ENCODE peak calls at places on chromosomes 3 and 15, in nine cellular contexts. One of them, this sample, is unnamed. For H3K27me3, the result is how much of the 10 kb centered on the place peaks cover.

GRCh38 chr3:44478055-44478468 is 592 bp upstream of the ZNF445 start:
- DNase-seq in upper lobe of left lung: no peak
- DNase-seq in upper lobe of right lung: no peak
- DNase-seq in breast epithelium: no peak
- DNase-seq in fibroblast of lung: no peak
- DNase-seq in CD8-positive, alpha-beta memory T cell: no peak
- DNase-seq in lung: no peak
- DNase-seq in left ventricle myocardium inferior: no peak
- DNase-seq in AG04450: no peak
- DNase-seq in this sample: peak

GRCh38 chr3:179933079-179933478 is 103.7 kb downstream of the PEX5L start:
- DNase-seq in AG04450: no peak
- DNase-seq in lung: no peak
- DNase-seq in upper lobe of left lung: no peak
- DNase-seq in left ventricle myocardium inferior: no peak
- DNase-seq in CD8-positive, alpha-beta memory T cell: no peak
- DNase-seq in breast epithelium: no peak
- DNase-seq in fibroblast of lung: no peak
- DNase-seq in upper lobe of right lung: no peak
- DNase-seq in this sample: no peak

GRCh38 chr3:111747490-111747889 is 111.6 kb upstream of the PHLDB2 start:
- DNase-seq in upper lobe of left lung: no peak
- DNase-seq in breast epithelium: no peak
- DNase-seq in CD8-positive, alpha-beta memory T cell: no peak
- DNase-seq in AG04450: no peak
- DNase-seq in lung: no peak
- DNase-seq in upper lobe of right lung: no peak
- DNase-seq in fibroblast of lung: no peak
- DNase-seq in left ventricle myocardium inferior: no peak
- DNase-seq in this sample: no peak

GRCh38 chr3:102733811-102734574 is 299.2 kb downstream of the ZPLD1 start:
- DNase-seq in lung: no peak
- DNase-seq in upper lobe of left lung: no peak
- DNase-seq in breast epithelium: no peak
- DNase-seq in AG04450: no peak
- DNase-seq in upper lobe of right lung: no peak
- DNase-seq in CD8-positive, alpha-beta memory T cell: no peak
- DNase-seq in left ventricle myocardium inferior: no peak
- DNase-seq in fibroblast of lung: peak
- DNase-seq in this sample: no peak

GRCh38 chr3:195025881-195026200 is 245.1 kb downstream of the XXYLT1 start:
- DNase-seq in upper lobe of right lung: peak
- DNase-seq in lung: no peak
- DNase-seq in breast epithelium: no peak
- DNase-seq in upper lobe of left lung: no peak
- DNase-seq in AG04450: no peak
- DNase-seq in fibroblast of lung: no peak
- DNase-seq in CD8-positive, alpha-beta memory T cell: no peak
- DNase-seq in left ventricle myocardium inferior: no peak
- DNase-seq in this sample: no peak

GRCh38 chr15:92880796-92881569 is 19.1 kb upstream of the CHD2 start:
- DNase-seq in upper lobe of right lung: no peak
- DNase-seq in AG04450: no peak
- DNase-seq in fibroblast of lung: peak
- DNase-seq in upper lobe of left lung: no peak
- DNase-seq in lung: no peak
- DNase-seq in left ventricle myocardium inferior: no peak
- DNase-seq in breast epithelium: no peak
- DNase-seq in CD8-positive, alpha-beta memory T cell: no peak
- DNase-seq in this sample: no peak

GRCh38 chr3:142886938-142887337 is 1.9 kb downstream of the PCOLCE2 start:
- DNase-seq in CD8-positive, alpha-beta memory T cell: no peak
- DNase-seq in fibroblast of lung: peak
- DNase-seq in left ventricle myocardium inferior: no peak
- DNase-seq in upper lobe of left lung: no peak
- DNase-seq in breast epithelium: no peak
- DNase-seq in AG04450: no peak
- DNase-seq in upper lobe of right lung: no peak
- DNase-seq in lung: no peak
- DNase-seq in this sample: no peak

GRCh38 chr3:126287536-126288181 is 69.5 kb downstream of the KLF15 start:
- DNase-seq in upper lobe of left lung: peak
- DNase-seq in left ventricle myocardium inferior: peak
- DNase-seq in breast epithelium: peak
- DNase-seq in upper lobe of right lung: peak
- DNase-seq in AG04450: no peak
- DNase-seq in CD8-positive, alpha-beta memory T cell: no peak
- DNase-seq in fibroblast of lung: peak
- DNase-seq in lung: peak
- DNase-seq in this sample: peak

GRCh38 chr3:169454823-169455222 is 208.7 kb downstream of the MECOM start:
- DNase-seq in CD8-positive, alpha-beta memory T cell: no peak
- DNase-seq in fibroblast of lung: peak
- DNase-seq in left ventricle myocardium inferior: no peak
- DNase-seq in lung: no peak
- DNase-seq in AG04450: no peak
- DNase-seq in upper lobe of left lung: no peak
- DNase-seq in upper lobe of right lung: no peak
- DNase-seq in breast epithelium: no peak
- DNase-seq in this sample: no peak

GRCh38 chr15:52529289-52529929 is 729 bp upstream of the MYO5A start:
- DNase-seq in upper lobe of right lung: no peak
- DNase-seq in breast epithelium: no peak
- DNase-seq in upper lobe of left lung: no peak
- DNase-seq in fibroblast of lung: no peak
- DNase-seq in lung: no peak
- DNase-seq in left ventricle myocardium inferior: no peak
- DNase-seq in AG04450: no peak
- DNase-seq in CD8-positive, alpha-beta memory T cell: peak
- DNase-seq in this sample: no peak

GRCh38 chr15:69410290-69410874 is 3.8 kb upstream of the KIF23 start:
- DNase-seq in AG04450: no peak
- DNase-seq in upper lobe of left lung: no peak
- DNase-seq in lung: no peak
- DNase-seq in fibroblast of lung: no peak
- DNase-seq in CD8-positive, alpha-beta memory T cell: no peak
- DNase-seq in left ventricle myocardium inferior: no peak
- DNase-seq in upper lobe of right lung: no peak
- DNase-seq in breast epithelium: peak
- DNase-seq in this sample: peak

GRCh38 chr3:86937306-86937791 is 53.6 kb downstream of the VGLL3 start:
- DNase-seq in CD8-positive, alpha-beta memory T cell: no peak
- DNase-seq in left ventricle myocardium inferior: peak
- DNase-seq in breast epithelium: peak
- DNase-seq in AG04450: peak
- DNase-seq in lung: no peak
- DNase-seq in upper lobe of right lung: no peak
- DNase-seq in fibroblast of lung: peak
- DNase-seq in upper lobe of left lung: no peak
- DNase-seq in this sample: no peak

GRCh38 chr3:120089089-120089488 is 5.2 kb downstream of the GSK3B start:
- DNase-seq in lung: no peak
- DNase-seq in left ventricle myocardium inferior: no peak
- DNase-seq in upper lobe of right lung: no peak
- DNase-seq in CD8-positive, alpha-beta memory T cell: no peak
- DNase-seq in upper lobe of left lung: no peak
- DNase-seq in fibroblast of lung: no peak
- DNase-seq in AG04450: no peak
- DNase-seq in breast epithelium: no peak
- DNase-seq in this sample: no peak
- H3K4me3 ChIP-seq in lung: no peak
- H3K4me3 ChIP-seq in left ventricle myocardium inferior: peak
- H3K4me3 ChIP-seq in upper lobe of right lung: no peak
- H3K4me3 ChIP-seq in CD8-positive, alpha-beta memory T cell: no peak
- H3K4me3 ChIP-seq in upper lobe of left lung: no peak
- H3K4me3 ChIP-seq in fibroblast of lung: no peak
- H3K4me3 ChIP-seq in AG04450: no peak
- H3K4me3 ChIP-seq in breast epithelium: no peak
- H3K4me3 ChIP-seq in this sample: no peak

DNA sequence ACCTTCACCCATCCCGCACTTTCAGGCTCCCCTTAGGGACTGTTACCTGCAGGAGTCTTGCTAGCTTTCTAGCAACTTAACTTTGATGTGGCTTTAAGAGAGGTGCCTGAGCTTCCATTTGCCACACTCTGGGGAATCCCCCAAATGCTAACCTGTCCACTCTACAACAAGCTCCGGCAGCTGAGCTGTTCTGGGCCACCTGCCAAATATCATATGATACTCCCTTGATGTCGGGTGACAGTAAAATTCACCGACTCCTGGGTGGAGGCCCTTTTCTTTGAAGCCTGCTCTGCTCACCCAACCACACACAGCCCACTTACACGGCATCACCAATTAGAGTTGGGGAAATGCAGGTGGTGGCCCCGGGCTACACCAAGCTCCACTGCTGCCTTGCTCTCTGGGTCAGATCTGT is 38.0 kb upstream of the XCR1 start:
- DNase-seq in lung: peak
- DNase-seq in CD8-positive, alpha-beta memory T cell: peak
- DNase-seq in left ventricle myocardium inferior: peak
- DNase-seq in upper lobe of right lung: no peak
- DNase-seq in fibroblast of lung: no peak
- DNase-seq in AG04450: no peak
- DNase-seq in breast epithelium: peak
- DNase-seq in upper lobe of left lung: no peak
- DNase-seq in this sample: no peak
- H3K27me3 ChIP-seq in lung: under half
- H3K27me3 ChIP-seq in CD8-positive, alpha-beta memory T cell: under half
- H3K27me3 ChIP-seq in left ventricle myocardium inferior: under half
- H3K27me3 ChIP-seq in upper lobe of right lung: under half
- H3K27me3 ChIP-seq in fibroblast of lung: under half
- H3K27me3 ChIP-seq in AG04450: under half
- H3K27me3 ChIP-seq in breast epithelium: under half
- H3K27me3 ChIP-seq in upper lobe of left lung: under half
- H3K27me3 ChIP-seq in this sample: under half

GRCh38 chr3:5016218-5017161 is 37.3 kb downstream of the BHLHE40 start:
- DNase-seq in CD8-positive, alpha-beta memory T cell: peak
- DNase-seq in breast epithelium: no peak
- DNase-seq in AG04450: no peak
- DNase-seq in left ventricle myocardium inferior: no peak
- DNase-seq in upper lobe of left lung: no peak
- DNase-seq in fibroblast of lung: no peak
- DNase-seq in lung: peak
- DNase-seq in upper lobe of right lung: no peak
- DNase-seq in this sample: no peak
- H3K4me3 ChIP-seq in CD8-positive, alpha-beta memory T cell: no peak
- H3K4me3 ChIP-seq in breast epithelium: no peak
- H3K4me3 ChIP-seq in AG04450: no peak
- H3K4me3 ChIP-seq in left ventricle myocardium inferior: no peak
- H3K4me3 ChIP-seq in upper lobe of left lung: no peak
- H3K4me3 ChIP-seq in fibroblast of lung: no peak
- H3K4me3 ChIP-seq in lung: no peak
- H3K4me3 ChIP-seq in upper lobe of right lung: no peak
- H3K4me3 ChIP-seq in this sample: no peak

GRCh38 chr15:65416845-65417416 is 5.8 kb downstream of the IGDCC4 start:
- DNase-seq in fibroblast of lung: peak
- DNase-seq in upper lobe of right lung: no peak
- DNase-seq in CD8-positive, alpha-beta memory T cell: no peak
- DNase-seq in breast epithelium: no peak
- DNase-seq in left ventricle myocardium inferior: peak
- DNase-seq in AG04450: no peak
- DNase-seq in lung: no peak
- DNase-seq in upper lobe of left lung: no peak
- DNase-seq in this sample: peak
- H3K27me3 ChIP-seq in fibroblast of lung: under half
- H3K27me3 ChIP-seq in upper lobe of right lung: under half
- H3K27me3 ChIP-seq in CD8-positive, alpha-beta memory T cell: under half
- H3K27me3 ChIP-seq in breast epithelium: under half
- H3K27me3 ChIP-seq in left ventricle myocardium inferior: half or more
- H3K27me3 ChIP-seq in AG04450: under half
- H3K27me3 ChIP-seq in lung: under half
- H3K27me3 ChIP-seq in upper lobe of left lung: under half
- H3K27me3 ChIP-seq in this sample: under half

DNA sequence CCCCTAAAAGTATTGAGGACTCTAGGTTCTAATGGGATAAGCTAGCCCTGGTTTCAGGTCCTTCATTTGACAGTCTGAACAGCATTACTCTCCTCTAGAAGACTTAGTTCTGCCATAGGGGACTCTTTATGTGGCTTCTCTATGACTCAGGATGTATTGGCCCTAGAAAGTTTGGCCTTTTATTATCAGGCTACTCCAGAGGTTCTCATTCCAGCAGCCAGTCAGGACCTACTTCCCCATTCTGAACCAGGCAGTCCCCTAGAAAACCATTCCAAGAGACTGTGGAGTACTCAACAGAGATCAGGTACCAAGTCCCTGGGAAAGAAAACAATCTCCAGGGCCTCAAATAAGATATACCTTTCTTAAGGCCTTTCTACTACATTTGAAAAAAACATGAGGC is 157.9 kb upstream of the TSPAN3 start:
- DNase-seq in upper lobe of left lung: no peak
- DNase-seq in AG04450: no peak
- DNase-seq in breast epithelium: no peak
- DNase-seq in CD8-positive, alpha-beta memory T cell: no peak
- DNase-seq in upper lobe of right lung: no peak
- DNase-seq in fibroblast of lung: no peak
- DNase-seq in left ventricle myocardium inferior: no peak
- DNase-seq in lung: no peak
- DNase-seq in this sample: no peak
- H3K4me3 ChIP-seq in upper lobe of left lung: no peak
- H3K4me3 ChIP-seq in AG04450: no peak
- H3K4me3 ChIP-seq in breast epithelium: no peak
- H3K4me3 ChIP-seq in CD8-positive, alpha-beta memory T cell: no peak
- H3K4me3 ChIP-seq in upper lobe of right lung: no peak
- H3K4me3 ChIP-seq in fibroblast of lung: no peak
- H3K4me3 ChIP-seq in left ventricle myocardium inferior: no peak
- H3K4me3 ChIP-seq in lung: no peak
- H3K4me3 ChIP-seq in this sample: no peak

This sample was measured in H7.